ENCODE peak calls at places on chromosomes 6 and 20, in four cellular contexts. One of them, this sample, is unnamed.

GRCh38 chr6:69883551-69883950 is 17.2 kb downstream of the COL19A1 start:
- DNase-seq in neuronal stem cell: no peak
- DNase-seq in mesenchymal stem cell: peak
- DNase-seq in H1: no peak
- DNase-seq in this sample: no peak

GRCh38 chr6:105483492-105483891 is 80.6 kb upstream of the PREP start:
- DNase-seq in neuronal stem cell: no peak
- DNase-seq in mesenchymal stem cell: peak
- DNase-seq in H1: no peak
- DNase-seq in this sample: no peak

GRCh38 chr20:51506527-51507356 is 35.8 kb downstream of the NFATC2 start:
- DNase-seq in neuronal stem cell: no peak
- DNase-seq in mesenchymal stem cell: no peak
- DNase-seq in H1: no peak
- DNase-seq in this sample: no peak

GRCh38 chr6:144969873-144970272 is 684.7 kb downstream of the UTRN start:
- DNase-seq in neuronal stem cell: no peak
- DNase-seq in mesenchymal stem cell: no peak
- DNase-seq in H1: no peak
- DNase-seq in this sample: no peak

GRCh38 chr6:151374024-151374423 is 17.3 kb downstream of the ZBTB2 start:
- DNase-seq in neuronal stem cell: no peak
- DNase-seq in mesenchymal stem cell: peak
- DNase-seq in H1: no peak
- DNase-seq in this sample: peak

GRCh38 chr20:56527521-56527920 is 3.0 kb downstream of the FAM209A start:
- DNase-seq in neuronal stem cell: no peak
- DNase-seq in mesenchymal stem cell: no peak
- DNase-seq in H1: no peak
- DNase-seq in this sample: no peak

GRCh38 chr20:63345328-63346100 is 15.6 kb downstream of the CHRNA4 start:
- DNase-seq in neuronal stem cell: no peak
- DNase-seq in mesenchymal stem cell: no peak
- DNase-seq in H1: no peak
- DNase-seq in this sample: no peak

GRCh38 chr6:126957721-126958120 is 160.8 kb upstream of the RSPO3 start:
- DNase-seq in neuronal stem cell: no peak
- DNase-seq in mesenchymal stem cell: no peak
- DNase-seq in H1: no peak
- DNase-seq in this sample: no peak

GRCh38 chr20:62118113-62119043 is 3.9 kb upstream of the LSM14B start:
- DNase-seq in neuronal stem cell: no peak
- DNase-seq in mesenchymal stem cell: no peak
- DNase-seq in H1: no peak
- DNase-seq in this sample: no peak

GRCh38 chr20:40769677-40770285 is 80.7 kb upstream of the MAFB start:
- DNase-seq in neuronal stem cell: no peak
- DNase-seq in mesenchymal stem cell: no peak
- DNase-seq in H1: no peak
- DNase-seq in this sample: no peak

GRCh38 chr6:49453221-49453620 is 9.8 kb downstream of the MMUT start:
- DNase-seq in neuronal stem cell: no peak
- DNase-seq in mesenchymal stem cell: peak
- DNase-seq in H1: no peak
- DNase-seq in this sample: no peak

GRCh38 chr6:46453221-46453620 is 38.0 kb downstream of the RCAN2 start:
- DNase-seq in neuronal stem cell: no peak
- DNase-seq in mesenchymal stem cell: peak
- DNase-seq in H1: no peak
- DNase-seq in this sample: no peak

GRCh38 chr6:107763959-107764358 is 60.2 kb downstream of the SCML4 start:
- DNase-seq in neuronal stem cell: no peak
- DNase-seq in mesenchymal stem cell: peak
- DNase-seq in H1: no peak
- DNase-seq in this sample: no peak

GRCh38 chr20:1173698-1174097 is 11.1 kb downstream of the TMEM74B start:
- DNase-seq in neuronal stem cell: no peak
- DNase-seq in mesenchymal stem cell: no peak
- DNase-seq in H1: no peak
- DNase-seq in this sample: no peak

GRCh38 chr20:2465100-2465499 is 5.5 kb downstream of the SNRPB start:
- DNase-seq in neuronal stem cell: no peak
- DNase-seq in mesenchymal stem cell: no peak
- DNase-seq in H1: no peak
- DNase-seq in this sample: no peak
- H3K4me2 ChIP-seq in neuronal stem cell: no peak
- H3K4me2 ChIP-seq in mesenchymal stem cell: no peak
- H3K4me2 ChIP-seq in H1: no peak
- H3K4me2 ChIP-seq in this sample: no peak

DNA sequence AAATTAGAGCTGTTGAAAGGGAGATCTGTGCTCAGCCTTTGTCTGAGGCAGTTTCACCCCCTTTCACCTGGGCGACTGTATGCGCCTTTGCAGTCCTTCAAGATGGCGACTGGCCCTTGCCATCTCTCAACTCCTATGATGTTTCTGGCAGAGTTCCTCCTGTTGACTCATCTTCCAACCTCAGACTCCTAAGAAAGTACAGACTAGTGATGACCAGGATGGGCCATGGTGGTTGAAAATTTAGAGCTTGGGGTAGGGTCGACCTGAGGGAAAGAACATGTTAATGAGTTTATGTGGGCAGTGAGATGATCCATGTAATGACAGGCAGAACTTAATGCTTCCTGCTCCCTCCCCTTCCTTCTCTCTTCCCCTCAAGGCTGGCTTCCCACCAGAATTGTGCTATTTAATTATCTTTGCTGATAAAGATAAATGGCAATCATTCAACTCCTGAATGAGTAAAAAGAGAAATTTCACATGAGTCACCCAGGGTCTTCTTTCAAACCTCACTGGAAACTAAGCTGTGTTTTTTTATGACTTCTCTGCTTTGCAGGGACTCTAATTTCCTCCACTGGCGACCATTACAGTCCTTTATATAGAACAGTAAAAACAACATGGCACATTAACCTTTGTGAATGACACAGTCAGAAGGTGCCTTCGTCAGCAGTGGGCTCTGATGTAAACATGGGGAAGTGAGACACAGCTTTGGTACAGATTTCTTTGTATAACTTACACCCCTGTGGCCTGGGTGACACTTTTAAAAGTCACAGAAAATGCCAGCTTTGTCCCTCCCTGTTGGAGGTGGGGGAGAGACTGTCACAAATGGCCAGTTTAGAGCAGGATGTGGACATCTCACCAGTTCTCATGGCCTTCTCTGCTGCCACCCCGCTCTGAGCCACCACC is 103.6 kb downstream of the SCP2D1 start:
- DNase-seq in neuronal stem cell: no peak
- DNase-seq in mesenchymal stem cell: no peak
- DNase-seq in H1: no peak
- DNase-seq in this sample: no peak
- H2BK12ac ChIP-seq in neuronal stem cell: no peak
- H2BK12ac ChIP-seq in mesenchymal stem cell: no peak
- H2BK12ac ChIP-seq in H1: no peak
- H2BK12ac ChIP-seq in this sample: no peak

DNA sequence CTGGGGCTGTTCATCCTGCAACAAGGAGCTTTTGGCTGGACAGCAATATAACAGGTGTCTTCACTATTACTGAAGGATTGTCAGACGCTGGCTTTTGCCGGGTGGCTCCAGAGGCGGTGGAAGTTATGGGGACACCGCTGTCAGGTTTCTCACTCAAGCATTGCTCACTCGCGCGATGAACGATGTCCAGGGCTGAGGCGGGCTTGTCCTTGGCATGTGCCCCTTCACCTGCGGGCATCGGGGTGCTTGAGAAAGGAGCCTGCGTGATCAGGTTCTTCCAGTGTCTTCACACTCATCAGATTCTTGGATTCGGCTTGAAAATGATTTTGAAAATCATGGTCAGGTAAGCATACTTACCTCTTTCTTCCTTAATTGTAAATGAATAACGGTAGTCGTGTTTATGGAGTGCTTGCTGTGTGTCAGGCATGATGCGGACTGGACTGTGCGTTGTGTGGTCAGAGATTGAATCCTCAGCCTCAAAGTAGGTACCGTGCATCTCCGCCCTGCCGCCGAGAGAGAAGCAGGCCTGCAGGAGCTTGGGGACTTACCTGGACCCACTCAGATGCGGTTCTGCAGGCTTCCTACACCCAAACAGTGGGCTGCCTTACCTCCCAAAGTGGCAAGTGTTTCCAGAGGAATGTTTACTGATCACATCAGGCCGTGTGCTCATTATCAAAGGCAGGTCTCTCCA is 18.3 kb upstream of the PYGB start:
- DNase-seq in neuronal stem cell: no peak
- DNase-seq in mesenchymal stem cell: no peak
- DNase-seq in H1: no peak
- DNase-seq in this sample: no peak
- H3K4me2 ChIP-seq in neuronal stem cell: no peak
- H3K4me2 ChIP-seq in mesenchymal stem cell: no peak
- H3K4me2 ChIP-seq in H1: no peak
- H3K4me2 ChIP-seq in this sample: no peak

GRCh38 chr20:11849976-11850670 is 67.6 kb upstream of the BTBD3 start:
- DNase-seq in neuronal stem cell: no peak
- DNase-seq in mesenchymal stem cell: peak
- DNase-seq in H1: no peak
- DNase-seq in this sample: no peak
- H2BK12ac ChIP-seq in neuronal stem cell: no peak
- H2BK12ac ChIP-seq in mesenchymal stem cell: no peak
- H2BK12ac ChIP-seq in H1: no peak
- H2BK12ac ChIP-seq in this sample: no peak

GRCh38 chr6:111417181-111417585 is 65.8 kb downstream of the REV3L start:
- DNase-seq in neuronal stem cell: no peak
- DNase-seq in mesenchymal stem cell: peak
- DNase-seq in H1: no peak
- DNase-seq in this sample: no peak
- H3K4me2 ChIP-seq in neuronal stem cell: no peak
- H3K4me2 ChIP-seq in mesenchymal stem cell: no peak
- H3K4me2 ChIP-seq in H1: no peak
- H3K4me2 ChIP-seq in this sample: no peak

DNA sequence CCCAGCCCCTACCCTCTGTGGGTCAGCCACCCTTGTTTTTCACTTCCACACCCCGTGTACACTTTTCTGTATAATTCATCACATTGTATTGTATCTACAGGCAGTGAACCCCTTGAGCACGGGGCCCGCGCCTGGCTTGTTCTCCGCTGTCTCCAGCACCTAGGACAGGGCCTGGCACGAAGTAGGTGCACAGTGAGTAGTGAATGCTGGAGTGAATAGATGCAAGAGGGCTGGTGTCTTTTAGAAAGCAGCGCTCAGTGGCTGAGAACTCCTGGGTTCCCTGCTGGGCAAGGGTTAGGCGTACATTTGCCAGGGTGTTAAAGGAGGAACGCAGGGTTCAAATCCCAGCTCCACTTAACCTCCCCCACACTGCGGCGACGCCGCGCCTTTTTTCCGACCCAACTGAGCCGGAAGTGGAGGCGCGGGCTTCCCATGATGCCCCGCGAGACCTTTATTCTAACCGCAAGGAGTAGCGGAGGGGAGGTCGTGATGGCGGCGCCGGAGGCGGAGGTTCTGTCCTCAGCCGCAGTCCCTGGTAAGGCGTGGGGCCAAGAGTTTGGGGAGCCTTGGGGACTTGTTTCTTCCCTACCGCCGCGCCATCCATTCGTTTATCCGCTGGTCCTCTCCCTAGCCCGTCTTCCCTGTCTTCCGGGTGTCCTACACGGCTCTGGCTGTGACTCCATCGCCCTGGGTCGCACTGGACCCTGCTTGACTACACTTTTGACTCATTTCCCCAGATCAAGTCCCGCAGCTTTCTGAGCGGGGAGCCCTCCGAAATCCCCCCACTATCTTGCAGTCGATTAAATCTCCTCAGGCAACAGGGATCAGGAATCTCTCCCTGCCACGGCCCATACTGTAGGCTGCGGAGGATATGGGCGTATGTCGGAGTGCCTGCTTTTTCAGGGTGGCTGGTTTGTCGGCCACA is at the start of gene MAD2L1BP:
- DNase-seq in neuronal stem cell: peak
- DNase-seq in mesenchymal stem cell: peak
- DNase-seq in H1: peak
- DNase-seq in this sample: peak
- H2BK12ac ChIP-seq in neuronal stem cell: no peak
- H2BK12ac ChIP-seq in mesenchymal stem cell: peak
- H2BK12ac ChIP-seq in H1: peak
- H2BK12ac ChIP-seq in this sample: no peak

DNA sequence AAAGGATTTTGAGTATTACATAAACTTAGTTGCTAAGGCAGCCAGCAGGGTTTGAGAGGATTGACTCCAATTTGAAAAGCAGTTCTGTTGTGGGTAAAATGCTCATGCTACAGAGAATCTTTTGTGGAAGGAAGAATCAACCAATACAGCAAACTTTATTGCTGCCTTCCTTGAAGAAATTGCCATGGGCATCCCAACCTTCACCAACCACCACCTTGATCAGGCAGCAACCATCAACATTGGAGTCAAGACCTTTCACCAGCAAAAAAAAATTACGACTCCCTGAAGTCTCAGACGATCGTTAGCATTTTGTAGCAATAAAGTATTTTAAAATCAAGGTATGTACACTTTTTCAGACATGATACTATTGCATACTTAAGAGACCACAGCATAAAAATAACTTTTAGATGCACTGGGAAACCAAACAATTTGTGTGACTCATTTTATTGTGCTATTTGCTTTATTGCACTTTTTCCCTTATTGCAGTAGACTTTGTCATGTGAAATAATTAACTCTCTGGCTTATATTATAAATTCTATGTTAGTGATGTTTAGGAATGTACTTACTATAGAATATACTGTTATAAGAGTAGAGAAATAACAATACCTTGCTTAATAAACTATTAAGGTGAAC is 390.8 kb downstream of the CDKAL1 start:
- DNase-seq in neuronal stem cell: no peak
- DNase-seq in mesenchymal stem cell: peak
- DNase-seq in H1: no peak
- DNase-seq in this sample: no peak
- H3K4me2 ChIP-seq in neuronal stem cell: no peak
- H3K4me2 ChIP-seq in mesenchymal stem cell: no peak
- H3K4me2 ChIP-seq in H1: no peak
- H3K4me2 ChIP-seq in this sample: no peak

GRCh38 chr6:52575490-52575868 is 1.4 kb downstream of the TRAM2 start:
- DNase-seq in neuronal stem cell: no peak
- DNase-seq in mesenchymal stem cell: peak
- DNase-seq in H1: no peak
- DNase-seq in this sample: no peak
- H2BK12ac ChIP-seq in neuronal stem cell: no peak
- H2BK12ac ChIP-seq in mesenchymal stem cell: peak
- H2BK12ac ChIP-seq in H1: no peak
- H2BK12ac ChIP-seq in this sample: no peak

GRCh38 chr6:146357578-146358340 is 185.9 kb upstream of the RAB32 start:
- DNase-seq in neuronal stem cell: no peak
- DNase-seq in mesenchymal stem cell: peak
- DNase-seq in H1: no peak
- DNase-seq in this sample: no peak
- H3K4me2 ChIP-seq in neuronal stem cell: no peak
- H3K4me2 ChIP-seq in mesenchymal stem cell: no peak
- H3K4me2 ChIP-seq in H1: no peak
- H3K4me2 ChIP-seq in this sample: no peak